ENCODE peak calls at places on chromosomes 1 and 21, in six cellular contexts. One of them, this sample, is unnamed.
A peak's percentile ranks its signal among the peaks of the same experiment; 100 is the strongest.

GRCh38 chr1:198902616-198903140 is 263.8 kb downstream of the PTPRC start:
- DNase-seq in stimulated activated CD4-positive, alpha-beta T cell treated with anti-CD3 and anti-CD28 coated beads, TNF-alpha, amount 100 ng/mL, for 1 hour: no peak
- DNase-seq in activated T-helper 1 cell treated with Interleukin-2 at 50 U/mL for 16 hours: no peak
- DNase-seq in AG08395: no peak
- DNase-seq in amniotic stem cell: no peak
- DNase-seq in GM20000: no peak
- DNase-seq in this sample: no peak

GRCh38 chr1:21585037-21585436 is 75.8 kb downstream of the ALPL start:
- DNase-seq in stimulated activated CD4-positive, alpha-beta T cell treated with anti-CD3 and anti-CD28 coated beads, TNF-alpha, amount 100 ng/mL, for 1 hour: no peak
- DNase-seq in activated T-helper 1 cell treated with Interleukin-2 at 50 U/mL for 16 hours: no peak
- DNase-seq in AG08395: no peak
- DNase-seq in amniotic stem cell: no peak
- DNase-seq in GM20000: no peak
- DNase-seq in this sample: no peak

GRCh38 chr1:2228684-2229031 is 539 bp downstream of the SKI start:
- DNase-seq in stimulated activated CD4-positive, alpha-beta T cell treated with anti-CD3 and anti-CD28 coated beads, TNF-alpha, amount 100 ng/mL, for 1 hour: no peak
- DNase-seq in activated T-helper 1 cell treated with Interleukin-2 at 50 U/mL for 16 hours: no peak
- DNase-seq in AG08395: no peak
- DNase-seq in amniotic stem cell: no peak
- DNase-seq in GM20000: peak; percentile 63
- DNase-seq in this sample: no peak

GRCh38 chr1:115463347-115463746 is 125.3 kb upstream of the NGF start:
- DNase-seq in stimulated activated CD4-positive, alpha-beta T cell treated with anti-CD3 and anti-CD28 coated beads, TNF-alpha, amount 100 ng/mL, for 1 hour: no peak
- DNase-seq in activated T-helper 1 cell treated with Interleukin-2 at 50 U/mL for 16 hours: no peak
- DNase-seq in AG08395: no peak
- DNase-seq in amniotic stem cell: no peak
- DNase-seq in GM20000: no peak
- DNase-seq in this sample: no peak

GRCh38 chr1:101150676-101151075 is 86.1 kb upstream of the S1PR1 start:
- DNase-seq in stimulated activated CD4-positive, alpha-beta T cell treated with anti-CD3 and anti-CD28 coated beads, TNF-alpha, amount 100 ng/mL, for 1 hour: no peak
- DNase-seq in activated T-helper 1 cell treated with Interleukin-2 at 50 U/mL for 16 hours: no peak
- DNase-seq in AG08395: no peak
- DNase-seq in amniotic stem cell: no peak
- DNase-seq in GM20000: no peak
- DNase-seq in this sample: no peak

GRCh38 chr1:226044514-226045132 is 17.9 kb upstream of the H3-3A start:
- DNase-seq in stimulated activated CD4-positive, alpha-beta T cell treated with anti-CD3 and anti-CD28 coated beads, TNF-alpha, amount 100 ng/mL, for 1 hour: no peak
- DNase-seq in activated T-helper 1 cell treated with Interleukin-2 at 50 U/mL for 16 hours: no peak
- DNase-seq in AG08395: no peak
- DNase-seq in amniotic stem cell: no peak
- DNase-seq in GM20000: no peak
- DNase-seq in this sample: no peak

GRCh38 chr1:31522556-31522845 is 53.8 kb upstream of the TINAGL1 start:
- DNase-seq in stimulated activated CD4-positive, alpha-beta T cell treated with anti-CD3 and anti-CD28 coated beads, TNF-alpha, amount 100 ng/mL, for 1 hour: no peak
- DNase-seq in activated T-helper 1 cell treated with Interleukin-2 at 50 U/mL for 16 hours: no peak
- DNase-seq in AG08395: no peak
- DNase-seq in amniotic stem cell: no peak
- DNase-seq in GM20000: no peak
- DNase-seq in this sample: no peak

GRCh38 chr1:222441006-222441620 is 106.8 kb downstream of the HHIPL2 start:
- DNase-seq in stimulated activated CD4-positive, alpha-beta T cell treated with anti-CD3 and anti-CD28 coated beads, TNF-alpha, amount 100 ng/mL, for 1 hour: no peak
- DNase-seq in activated T-helper 1 cell treated with Interleukin-2 at 50 U/mL for 16 hours: no peak
- DNase-seq in AG08395: no peak
- DNase-seq in amniotic stem cell: no peak
- DNase-seq in GM20000: no peak
- DNase-seq in this sample: no peak

GRCh38 chr21:32917392-32918135 is 108.2 kb upstream of the OLIG2 start:
- DNase-seq in stimulated activated CD4-positive, alpha-beta T cell treated with anti-CD3 and anti-CD28 coated beads, TNF-alpha, amount 100 ng/mL, for 1 hour: no peak
- DNase-seq in activated T-helper 1 cell treated with Interleukin-2 at 50 U/mL for 16 hours: no peak
- DNase-seq in AG08395: peak; percentile 18
- DNase-seq in amniotic stem cell: no peak
- DNase-seq in GM20000: no peak
- DNase-seq in this sample: no peak

GRCh38 chr1:83967336-83967735 is 31.6 kb downstream of the TTLL7 start:
- DNase-seq in stimulated activated CD4-positive, alpha-beta T cell treated with anti-CD3 and anti-CD28 coated beads, TNF-alpha, amount 100 ng/mL, for 1 hour: no peak
- DNase-seq in activated T-helper 1 cell treated with Interleukin-2 at 50 U/mL for 16 hours: no peak
- DNase-seq in AG08395: no peak
- DNase-seq in amniotic stem cell: no peak
- DNase-seq in GM20000: no peak
- DNase-seq in this sample: no peak

GRCh38 chr1:14238472-14239059 is 359.9 kb upstream of the KAZN start:
- DNase-seq in stimulated activated CD4-positive, alpha-beta T cell treated with anti-CD3 and anti-CD28 coated beads, TNF-alpha, amount 100 ng/mL, for 1 hour: no peak
- DNase-seq in activated T-helper 1 cell treated with Interleukin-2 at 50 U/mL for 16 hours: no peak
- DNase-seq in AG08395: no peak
- DNase-seq in amniotic stem cell: no peak
- DNase-seq in GM20000: no peak
- DNase-seq in this sample: no peak

GRCh38 chr21:42232176-42232825 is 13.4 kb downstream of the ABCG1 start:
- DNase-seq in stimulated activated CD4-positive, alpha-beta T cell treated with anti-CD3 and anti-CD28 coated beads, TNF-alpha, amount 100 ng/mL, for 1 hour: no peak
- DNase-seq in activated T-helper 1 cell treated with Interleukin-2 at 50 U/mL for 16 hours: no peak
- DNase-seq in AG08395: no peak
- DNase-seq in amniotic stem cell: no peak
- DNase-seq in GM20000: no peak
- DNase-seq in this sample: no peak

GRCh38 chr1:23559985-23560755 is 869 bp upstream of the ID3 start:
- DNase-seq in stimulated activated CD4-positive, alpha-beta T cell treated with anti-CD3 and anti-CD28 coated beads, TNF-alpha, amount 100 ng/mL, for 1 hour: no peak
- DNase-seq in activated T-helper 1 cell treated with Interleukin-2 at 50 U/mL for 16 hours: no peak
- DNase-seq in AG08395: peak; percentile 22
- DNase-seq in amniotic stem cell: no peak
- DNase-seq in GM20000: no peak
- DNase-seq in this sample: no peak

GRCh38 chr1:206808615-206809014 is 36.3 kb upstream of the IL10 start:
- DNase-seq in stimulated activated CD4-positive, alpha-beta T cell treated with anti-CD3 and anti-CD28 coated beads, TNF-alpha, amount 100 ng/mL, for 1 hour: no peak
- DNase-seq in activated T-helper 1 cell treated with Interleukin-2 at 50 U/mL for 16 hours: no peak
- DNase-seq in AG08395: peak; percentile 54
- DNase-seq in amniotic stem cell: no peak
- DNase-seq in GM20000: peak; percentile 60
- DNase-seq in this sample: no peak

GRCh38 chr1:182229907-182230522 is 161.6 kb downstream of the GLUL start:
- DNase-seq in stimulated activated CD4-positive, alpha-beta T cell treated with anti-CD3 and anti-CD28 coated beads, TNF-alpha, amount 100 ng/mL, for 1 hour: no peak
- DNase-seq in activated T-helper 1 cell treated with Interleukin-2 at 50 U/mL for 16 hours: no peak
- DNase-seq in AG08395: peak; percentile 28
- DNase-seq in amniotic stem cell: peak; percentile 26
- DNase-seq in GM20000: no peak
- DNase-seq in this sample: no peak

GRCh38 chr1:208004851-208005250 is 93.9 kb upstream of the CD34 start:
- DNase-seq in stimulated activated CD4-positive, alpha-beta T cell treated with anti-CD3 and anti-CD28 coated beads, TNF-alpha, amount 100 ng/mL, for 1 hour: no peak
- DNase-seq in activated T-helper 1 cell treated with Interleukin-2 at 50 U/mL for 16 hours: no peak
- DNase-seq in AG08395: peak; percentile 62
- DNase-seq in amniotic stem cell: no peak
- DNase-seq in GM20000: no peak
- DNase-seq in this sample: peak; percentile 67

GRCh38 chr1:23092447-23092846 is 73.2 kb downstream of the KDM1A start:
- DNase-seq in stimulated activated CD4-positive, alpha-beta T cell treated with anti-CD3 and anti-CD28 coated beads, TNF-alpha, amount 100 ng/mL, for 1 hour: no peak
- DNase-seq in activated T-helper 1 cell treated with Interleukin-2 at 50 U/mL for 16 hours: no peak
- DNase-seq in AG08395: no peak
- DNase-seq in amniotic stem cell: no peak
- DNase-seq in GM20000: no peak
- DNase-seq in this sample: no peak

GRCh38 chr1:94622757-94623156 is 81.2 kb upstream of the F3 start:
- DNase-seq in stimulated activated CD4-positive, alpha-beta T cell treated with anti-CD3 and anti-CD28 coated beads, TNF-alpha, amount 100 ng/mL, for 1 hour: no peak
- DNase-seq in activated T-helper 1 cell treated with Interleukin-2 at 50 U/mL for 16 hours: no peak
- DNase-seq in AG08395: peak; percentile 48
- DNase-seq in amniotic stem cell: no peak
- DNase-seq in GM20000: no peak
- DNase-seq in this sample: no peak

GRCh38 chr1:16064536-16065196 is 8.8 kb downstream of the FAM131C start:
- DNase-seq in stimulated activated CD4-positive, alpha-beta T cell treated with anti-CD3 and anti-CD28 coated beads, TNF-alpha, amount 100 ng/mL, for 1 hour: no peak
- DNase-seq in activated T-helper 1 cell treated with Interleukin-2 at 50 U/mL for 16 hours: no peak
- DNase-seq in AG08395: no peak
- DNase-seq in amniotic stem cell: no peak
- DNase-seq in GM20000: no peak
- DNase-seq in this sample: no peak

GRCh38 chr1:34915521-34915920 is 13.9 kb downstream of the DLGAP3 start:
- DNase-seq in stimulated activated CD4-positive, alpha-beta T cell treated with anti-CD3 and anti-CD28 coated beads, TNF-alpha, amount 100 ng/mL, for 1 hour: no peak
- DNase-seq in activated T-helper 1 cell treated with Interleukin-2 at 50 U/mL for 16 hours: no peak
- DNase-seq in AG08395: no peak
- DNase-seq in amniotic stem cell: no peak
- DNase-seq in GM20000: no peak
- DNase-seq in this sample: no peak

GRCh38 chr1:63651110-63651776 is 58.0 kb downstream of the PGM1 start:
- DNase-seq in stimulated activated CD4-positive, alpha-beta T cell treated with anti-CD3 and anti-CD28 coated beads, TNF-alpha, amount 100 ng/mL, for 1 hour: no peak
- DNase-seq in activated T-helper 1 cell treated with Interleukin-2 at 50 U/mL for 16 hours: no peak
- DNase-seq in AG08395: peak; percentile 13
- DNase-seq in amniotic stem cell: peak; percentile 14
- DNase-seq in GM20000: no peak
- DNase-seq in this sample: no peak

GRCh38 chr1:204072951-204073836 is at the start of gene SOX13:
- DNase-seq in stimulated activated CD4-positive, alpha-beta T cell treated with anti-CD3 and anti-CD28 coated beads, TNF-alpha, amount 100 ng/mL, for 1 hour: no peak
- DNase-seq in activated T-helper 1 cell treated with Interleukin-2 at 50 U/mL for 16 hours: no peak
- DNase-seq in AG08395: peak; percentile 93
- DNase-seq in amniotic stem cell: peak; percentile 70
- DNase-seq in GM20000: no peak
- DNase-seq in this sample: peak; percentile 82

GRCh38 chr1:204493145-204493881 is 1.3 kb downstream of the PIK3C2B start:
- DNase-seq in stimulated activated CD4-positive, alpha-beta T cell treated with anti-CD3 and anti-CD28 coated beads, TNF-alpha, amount 100 ng/mL, for 1 hour: no peak
- DNase-seq in activated T-helper 1 cell treated with Interleukin-2 at 50 U/mL for 16 hours: no peak
- DNase-seq in AG08395: peak; percentile 57
- DNase-seq in amniotic stem cell: no peak
- DNase-seq in GM20000: no peak
- DNase-seq in this sample: no peak

GRCh38 chr1:239814306-239814881 is 277.3 kb upstream of the FMN2 start:
- DNase-seq in stimulated activated CD4-positive, alpha-beta T cell treated with anti-CD3 and anti-CD28 coated beads, TNF-alpha, amount 100 ng/mL, for 1 hour: no peak
- DNase-seq in activated T-helper 1 cell treated with Interleukin-2 at 50 U/mL for 16 hours: no peak
- DNase-seq in AG08395: peak; percentile 80
- DNase-seq in amniotic stem cell: peak; percentile 80
- DNase-seq in GM20000: no peak
- DNase-seq in this sample: peak; percentile 83

GRCh38 chr1:84582802-84583587 is 8.8 kb upstream of the CTBS start:
- DNase-seq in stimulated activated CD4-positive, alpha-beta T cell treated with anti-CD3 and anti-CD28 coated beads, TNF-alpha, amount 100 ng/mL, for 1 hour: no peak
- DNase-seq in activated T-helper 1 cell treated with Interleukin-2 at 50 U/mL for 16 hours: no peak
- DNase-seq in AG08395: no peak
- DNase-seq in amniotic stem cell: no peak
- DNase-seq in GM20000: no peak
- DNase-seq in this sample: no peak

GRCh38 chr1:213987876-213988638 is at the start of gene PROX1:
- DNase-seq in stimulated activated CD4-positive, alpha-beta T cell treated with anti-CD3 and anti-CD28 coated beads, TNF-alpha, amount 100 ng/mL, for 1 hour: no peak
- DNase-seq in activated T-helper 1 cell treated with Interleukin-2 at 50 U/mL for 16 hours: no peak
- DNase-seq in AG08395: peak; percentile 88
- DNase-seq in amniotic stem cell: peak; percentile 60
- DNase-seq in GM20000: peak; percentile 73
- DNase-seq in this sample: peak; percentile 73

GRCh38 chr1:93995837-93996526 is 86.8 kb upstream of the GCLM start:
- DNase-seq in stimulated activated CD4-positive, alpha-beta T cell treated with anti-CD3 and anti-CD28 coated beads, TNF-alpha, amount 100 ng/mL, for 1 hour: no peak
- DNase-seq in activated T-helper 1 cell treated with Interleukin-2 at 50 U/mL for 16 hours: no peak
- DNase-seq in AG08395: no peak
- DNase-seq in amniotic stem cell: no peak
- DNase-seq in GM20000: no peak
- DNase-seq in this sample: no peak

GRCh38 chr1:1599030-1599916 is 662 bp downstream of the FNDC10 start:
- DNase-seq in stimulated activated CD4-positive, alpha-beta T cell treated with anti-CD3 and anti-CD28 coated beads, TNF-alpha, amount 100 ng/mL, for 1 hour: no peak
- DNase-seq in activated T-helper 1 cell treated with Interleukin-2 at 50 U/mL for 16 hours: no peak
- DNase-seq in AG08395: peak; percentile 79
- DNase-seq in amniotic stem cell: no peak
- DNase-seq in GM20000: peak; percentile 83
- DNase-seq in this sample: no peak

GRCh38 chr1:226364129-226364899 is 43.6 kb downstream of the PARP1 start:
- DNase-seq in stimulated activated CD4-positive, alpha-beta T cell treated with anti-CD3 and anti-CD28 coated beads, TNF-alpha, amount 100 ng/mL, for 1 hour: no peak
- DNase-seq in activated T-helper 1 cell treated with Interleukin-2 at 50 U/mL for 16 hours: no peak
- DNase-seq in AG08395: no peak
- DNase-seq in amniotic stem cell: no peak
- DNase-seq in GM20000: no peak
- DNase-seq in this sample: no peak

GRCh38 chr1:24294228-24294672 is 24.9 kb upstream of the GRHL3 start:
- DNase-seq in stimulated activated CD4-positive, alpha-beta T cell treated with anti-CD3 and anti-CD28 coated beads, TNF-alpha, amount 100 ng/mL, for 1 hour: no peak
- DNase-seq in activated T-helper 1 cell treated with Interleukin-2 at 50 U/mL for 16 hours: no peak
- DNase-seq in AG08395: peak; percentile 92
- DNase-seq in amniotic stem cell: peak; percentile 72
- DNase-seq in GM20000: no peak
- DNase-seq in this sample: peak; percentile 97

This sample was measured in stromal cell of bone marrow.